ENCODE peak calls at places on chromosomes 4 and X, in seven cellular contexts. G, D, J, F, H, W and L are unnamed samples. For H3K4me1, the result is how much of the 10 kb centered on the place peaks cover.

GRCh38 chr4:98744372-98745150 is 86.2 kb upstream of the TSPAN5 start:
- DNase-seq in G (no peak), J (no peak), W (no peak), D (no peak), H (no peak), F (no peak), L (no peak)

GRCh38 chrX:111116666-111117065 is 20.7 kb downstream of the PAK3 start:
- DNase-seq in H (no peak), J (no peak), G (no peak), D (no peak), F (no peak), W (no peak), L (no peak)

GRCh38 chrX:154459843-154460242 is 1.8 kb downstream of the PLXNA3 start:
- DNase-seq in J (no peak), G (no peak), D (peak), H (no peak), F (no peak), W (no peak), L (no peak)

GRCh38 chrX:109974906-109975655 is 27.8 kb upstream of the TMEM164 start:
- DNase-seq in F (no peak), W (no peak), D (no peak), J (no peak), G (no peak), H (no peak), L (no peak)

GRCh38 chr4:112702892-112703291 is 65.9 kb downstream of the LARP7 start:
- DNase-seq in J (no peak), H (no peak), W (no peak), F (no peak), G (no peak), D (peak), L (no peak)

GRCh38 chr4:176939445-176939844 is 146.7 kb upstream of the VEGFC start:
- DNase-seq in G (no peak), H (no peak), J (no peak), W (no peak), F (no peak), D (peak), L (no peak)

GRCh38 chr4:118927976-118928375 is 39.3 kb downstream of the SYNPO2 start:
- DNase-seq in G (no peak), H (peak), F (no peak), J (peak), W (no peak), D (no peak), L (no peak)

GRCh38 chrX:20531667-20532066 is 265.0 kb upstream of the RPS6KA3 start:
- DNase-seq in J (no peak), G (no peak), D (peak), H (no peak), F (no peak), W (no peak), L (no peak)

GRCh38 chr4:184755278-184755677 is 21.4 kb upstream of the CENPU start:
- DNase-seq in F (no peak), H (no peak), W (no peak), G (no peak), J (no peak), D (peak), L (no peak)

GRCh38 chr4:38368612-38369011 is 295.4 kb upstream of the KLF3 start:
- DNase-seq in H (no peak), D (peak), W (no peak), G (no peak), J (no peak), F (no peak), L (no peak)

GRCh38 chr4:69830529-69831269 is 29.2 kb downstream of the SULT1E1 start:
- DNase-seq in W (no peak), F (no peak), H (no peak), G (no peak), D (peak), J (no peak), L (no peak)

GRCh38 chr4:140094701-140095420 is 59.1 kb downstream of the MAML3 start:
- DNase-seq in G (no peak), H (peak), W (peak), J (peak), F (peak), D (no peak), L (peak)

GRCh38 chr4:88582493-88582892 is 9.8 kb upstream of the HERC3 start:
- DNase-seq in H (no peak), J (no peak), D (peak), G (no peak), F (no peak), W (no peak), L (no peak)

GRCh38 chr4:86184216-86184915 is 175.5 kb downstream of the MAPK10 start:
- DNase-seq in D (peak), G (no peak), W (no peak), F (no peak), H (no peak), J (no peak), L (no peak)

GRCh38 chr4:7183161-7183560 is 9.2 kb upstream of the SORCS2 start:
- DNase-seq in F (no peak), G (no peak), J (no peak), W (no peak), D (peak), H (no peak), L (no peak)

GRCh38 chr4:82201805-82202636 is 171.8 kb downstream of the HNRNPD start:
- DNase-seq in D (peak), W (no peak), H (no peak), J (peak), G (no peak), F (no peak), L (no peak)

GRCh38 chr4:19227701-19228100 is 1024.0 kb upstream of the SLIT2 start:
- DNase-seq in G (no peak), H (no peak), F (no peak), J (no peak), W (no peak), D (peak), L (no peak)

GRCh38 chr4:77586953-77587383 is 18.7 kb upstream of the CXCL13 start:
- DNase-seq in H (no peak), J (no peak), F (no peak), W (no peak), G (no peak), D (peak), L (no peak)

DNA sequence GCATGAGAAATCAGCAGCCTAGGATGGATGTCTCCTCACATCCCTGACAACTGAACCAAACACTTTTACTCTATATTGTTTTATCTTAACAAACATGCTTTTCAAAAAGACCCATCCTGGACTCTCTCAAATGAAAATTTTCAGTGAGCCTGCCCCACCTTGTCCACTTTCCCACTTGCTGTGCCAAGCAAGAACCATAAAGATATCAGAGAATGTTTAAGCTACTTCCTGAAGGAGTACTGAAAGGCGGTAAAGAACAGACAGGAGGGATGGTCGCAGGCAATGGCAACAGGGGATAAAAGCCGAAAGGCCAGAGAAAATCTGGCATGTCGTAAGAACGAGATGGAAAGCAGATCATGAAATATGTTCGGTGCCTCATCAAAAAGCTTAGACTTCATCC is 10.5 kb downstream of the APBB2 start:
- DNase-seq in F (no peak), G (no peak), D (no peak), H (no peak), W (no peak), J (no peak), L (no peak)
- H3K4me1 ChIP-seq in F (under half), G (under half), D (half or more), H (under half), W (under half), J (under half), L (under half)

DNA sequence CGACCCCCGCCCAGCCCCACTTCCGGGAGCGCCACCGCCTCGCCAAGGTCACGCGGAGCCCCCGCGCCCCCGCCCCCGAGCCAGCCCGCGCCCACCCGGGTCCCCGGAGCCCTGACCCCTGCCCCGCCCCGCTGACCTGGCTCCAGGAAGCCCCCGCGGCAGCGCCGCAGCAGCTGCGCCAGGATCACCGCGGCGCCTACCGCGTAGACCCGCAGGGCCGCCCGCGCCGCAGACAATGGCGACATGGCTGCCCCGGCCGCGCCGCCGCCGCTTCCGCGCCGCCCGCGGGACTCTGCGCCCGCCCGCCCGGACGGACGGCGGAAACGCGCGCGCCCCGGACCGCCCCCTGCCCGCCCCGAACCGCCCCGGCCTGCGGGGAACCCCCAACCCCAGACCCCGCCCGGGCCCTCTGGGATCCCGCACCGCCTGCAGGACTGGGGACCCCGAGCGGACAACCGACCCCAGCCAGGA is at the start of the genes DHRSX and ZBED1:
- DNase-seq in D (peak), G (peak), H (peak), W (no peak), J (peak), F (no peak), L (no peak)
- H3K27ac ChIP-seq in D (peak), G (peak), H (peak), W (peak), J (peak), F (peak), L (peak)

DNA sequence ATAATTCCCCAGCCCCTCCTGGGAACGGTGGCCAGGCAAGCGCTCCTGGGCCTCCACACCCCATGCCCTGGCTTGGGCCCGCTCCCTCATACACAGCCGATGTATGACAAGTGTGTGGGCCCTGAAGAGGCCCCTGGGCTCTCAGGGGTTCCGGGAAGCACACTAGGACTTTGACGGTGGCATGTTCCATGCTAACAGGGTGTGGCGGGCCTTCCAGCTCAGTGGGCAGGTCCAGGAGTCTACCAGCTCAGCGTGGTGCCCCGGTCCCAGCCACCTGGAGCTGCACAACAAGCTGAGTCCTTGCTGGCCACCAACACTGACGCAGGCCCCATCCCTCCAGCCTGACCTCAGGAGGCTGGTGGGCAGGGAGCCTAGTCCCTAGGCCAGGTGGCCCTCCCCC is 24.4 kb upstream of the HMX1 start:
- DNase-seq in H (no peak), W (no peak), D (no peak), F (no peak), G (no peak), J (no peak), L (no peak)
- H3K4me1 ChIP-seq in H (under half), W (under half), D (under half), F (under half), G (under half), J (under half), L (under half)

GRCh38 chrX:139930923-139931645 is 1.8 kb downstream of the ATP11C start:
- DNase-seq in D (peak), H (no peak), G (peak), F (peak), W (no peak), J (peak), L (no peak)

GRCh38 chrX:139933904-139934303 is 1.1 kb upstream of the ATP11C start:
- DNase-seq in J (no peak), H (no peak), D (no peak), F (no peak), G (peak), W (no peak), L (no peak)

GRCh38 chrX:139931646-139932076 is 1.2 kb downstream of the ATP11C start:
- DNase-seq in H (no peak), G (no peak), J (peak), D (no peak), F (no peak), W (peak), L (no peak)

GRCh38 chrX:139932077-139932900 is 564 bp downstream of the ATP11C start:
- DNase-seq in J (peak), W (peak), G (peak), F (peak), D (peak), H (peak), L (peak)

DNA sequence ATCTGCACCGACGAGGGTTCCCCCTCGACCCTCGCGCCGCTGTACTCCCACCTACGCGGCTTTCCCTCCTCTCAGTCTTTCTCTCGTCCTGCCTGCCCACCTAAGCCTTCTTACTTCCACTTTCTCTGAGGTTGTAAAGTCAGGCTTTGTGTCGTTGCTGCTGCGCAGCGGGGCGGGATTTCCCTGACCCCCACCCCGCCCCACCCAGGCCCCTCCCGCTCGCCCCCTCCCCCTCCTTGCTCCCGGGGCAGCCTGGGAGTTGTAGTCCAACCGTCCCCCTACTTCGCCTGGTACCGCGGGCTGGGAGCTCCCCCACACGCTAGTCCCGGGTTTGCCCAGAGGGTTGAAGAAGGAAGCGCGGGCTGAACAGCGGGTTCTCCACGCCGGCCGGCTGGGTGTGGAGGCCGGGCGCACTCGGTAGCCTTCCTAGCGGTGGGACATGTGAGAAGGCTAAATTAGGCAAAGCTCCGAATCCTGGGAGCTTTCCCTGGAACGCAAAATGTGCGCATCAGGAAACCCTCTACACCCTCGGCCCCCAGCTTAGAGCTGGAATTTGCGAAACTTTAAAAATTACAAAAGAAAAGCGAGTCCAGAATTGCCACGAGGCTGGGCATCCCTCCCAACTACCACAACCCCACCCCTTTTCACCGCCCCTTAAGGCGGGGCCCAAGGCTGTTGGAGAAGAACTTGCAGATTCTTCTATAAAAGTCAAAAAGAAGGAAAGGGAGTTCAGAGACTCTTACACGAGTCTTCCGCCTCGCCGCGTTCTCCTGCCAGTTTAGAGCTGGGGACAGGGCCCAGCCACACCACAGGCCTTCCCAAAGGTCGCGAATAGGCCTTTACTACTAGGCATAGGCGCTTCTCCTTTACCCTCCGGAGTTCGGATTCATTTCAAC is at the start of gene ATP11C:
- DNase-seq in H (peak), D (peak), G (peak), F (peak), W (peak), J (peak), L (peak)
- H3K27ac ChIP-seq in H (peak), D (peak), G (peak), F (peak), W (peak), J (peak), L (peak)

GRCh38 chr4:123249821-123250220 is 146.8 kb upstream of the SPRY1 start:
- DNase-seq in W (no peak), J (no peak), G (no peak), F (no peak), D (no peak), H (no peak), L (no peak)

GRCh38 chr4:123246085-123246484 is 150.5 kb upstream of the SPRY1 start:
- DNase-seq in J (no peak), W (no peak), G (no peak), D (no peak), H (no peak), F (no peak), L (no peak)

GRCh38 chr4:123244233-123244632 is 152.4 kb upstream of the SPRY1 start:
- DNase-seq in F (peak), H (no peak), J (peak), G (no peak), D (no peak), W (peak), L (no peak)

GRCh38 chr4:123250843-123251242 is 145.8 kb upstream of the SPRY1 start:
- DNase-seq in F (peak), D (no peak), W (no peak), G (no peak), H (peak), J (peak), L (peak)

GRCh38 chr4:123248260-123248659 is 148.3 kb upstream of the SPRY1 start:
- DNase-seq in H (no peak), D (peak), J (no peak), F (no peak), W (no peak), G (no peak), L (no peak)
- H3K4me1 ChIP-seq in H (under half), D (under half), J (under half), F (under half), W (half or more), G (under half), L (under half)

GRCh38 chr4:25013756-25014737 is 16.7 kb downstream of the LGI2 start:
- DNase-seq in W (no peak), G (no peak), J (no peak), D (no peak), F (no peak), H (no peak), L (no peak)
- H3K27ac ChIP-seq in W (no peak), G (no peak), J (no peak), D (no peak), F (peak), H (no peak), L (no peak)